ENCODE peak calls at places on chromosomes 5 and 9, in four cellular contexts. One of them, this sample, is unnamed.

GRCh38 chr5:31880460-31880859 is 241.5 kb downstream of the PDZD2 start:
- DNase-seq in WTC11: no peak
- DNase-seq in K562: no peak
- DNase-seq in HepG2: no peak
- DNase-seq in this sample: no peak

GRCh38 chr9:79592736-79593493 is 21.1 kb downstream of the TLE4 start:
- DNase-seq in WTC11: no peak
- DNase-seq in K562: no peak
- DNase-seq in HepG2: no peak
- DNase-seq in this sample: no peak

GRCh38 chr9:11821541-11821940 is 871.6 kb upstream of the TYRP1 start:
- DNase-seq in WTC11: no peak
- DNase-seq in K562: no peak
- DNase-seq in HepG2: no peak
- DNase-seq in this sample: no peak

GRCh38 chr9:38318755-38319495 is 73.6 kb upstream of the ALDH1B1 start:
- DNase-seq in WTC11: no peak
- DNase-seq in K562: no peak
- DNase-seq in HepG2: no peak
- DNase-seq in this sample: peak; percentile 10

GRCh38 chr5:139666551-139666950 is 18.4 kb downstream of the CXXC5 start:
- DNase-seq in WTC11: no peak
- DNase-seq in K562: no peak
- DNase-seq in HepG2: no peak
- DNase-seq in this sample: no peak

GRCh38 chr9:7132605-7133004 is 374.8 kb downstream of the KDM4C start:
- DNase-seq in WTC11: no peak
- DNase-seq in K562: no peak
- DNase-seq in HepG2: no peak
- DNase-seq in this sample: no peak

GRCh38 chr5:139979943-139980342 is 63.2 kb downstream of the NRG2 start:
- DNase-seq in WTC11: no peak
- DNase-seq in K562: no peak
- DNase-seq in HepG2: no peak
- DNase-seq in this sample: no peak

GRCh38 chr9:85431396-85432102 is 310.2 kb downstream of the AGTPBP1 start:
- DNase-seq in WTC11: no peak
- DNase-seq in K562: no peak
- DNase-seq in HepG2: no peak
- DNase-seq in this sample: no peak

GRCh38 chr5:140875085-140876065 is at the start of gene PCDHA12:
- DNase-seq in WTC11: no peak
- DNase-seq in K562: no peak
- DNase-seq in HepG2: no peak
- DNase-seq in this sample: peak; percentile 67

GRCh38 chr5:158429564-158429963 is 570.6 kb upstream of the CLINT1 start:
- DNase-seq in WTC11: no peak
- DNase-seq in K562: no peak
- DNase-seq in HepG2: no peak
- DNase-seq in this sample: no peak

GRCh38 chr5:177005619-177006264 is 837 bp downstream of the UIMC1 start:
- DNase-seq in WTC11: peak; percentile 67
- DNase-seq in K562: peak; percentile 76
- DNase-seq in HepG2: peak; percentile 54
- DNase-seq in this sample: peak; percentile 71

GRCh38 chr9:88092699-88093359 is 45.4 kb downstream of the SPATA31C2 start:
- DNase-seq in WTC11: no peak
- DNase-seq in K562: no peak
- DNase-seq in HepG2: no peak
- DNase-seq in this sample: no peak

GRCh38 chr5:82165740-82166530 is 112.2 kb downstream of the RPS23 start:
- DNase-seq in WTC11: peak; percentile 27
- DNase-seq in K562: peak; percentile 19
- DNase-seq in HepG2: peak; percentile 71
- DNase-seq in this sample: peak; percentile 71

GRCh38 chr9:137049544-137050449 is 3.8 kb upstream of the NPDC1 start:
- DNase-seq in WTC11: peak; percentile 84
- DNase-seq in K562: peak; percentile 73
- DNase-seq in HepG2: no peak
- DNase-seq in this sample: peak; percentile 73

GRCh38 chr5:89324990-89325389 is 442.0 kb upstream of the MEF2C start:
- DNase-seq in WTC11: no peak
- DNase-seq in K562: no peak
- DNase-seq in HepG2: no peak
- DNase-seq in this sample: no peak

GRCh38 chr5:8650197-8650596 is 781.2 kb downstream of the MTRR start:
- DNase-seq in WTC11: no peak
- DNase-seq in K562: no peak
- DNase-seq in HepG2: no peak
- DNase-seq in this sample: no peak

GRCh38 chr5:27962201-27962600 is 923.8 kb upstream of the CDH9 start:
- DNase-seq in WTC11: no peak
- DNase-seq in K562: no peak
- DNase-seq in HepG2: no peak
- DNase-seq in this sample: no peak

GRCh38 chr5:140182803-140183367 is 7.9 kb downstream of the CYSTM1 start:
- DNase-seq in WTC11: no peak
- DNase-seq in K562: no peak
- DNase-seq in HepG2: no peak
- DNase-seq in this sample: no peak

GRCh38 chr9:131018621-131019020 is 9.6 kb downstream of the LAMC3 start:
- DNase-seq in WTC11: no peak
- DNase-seq in K562: no peak
- DNase-seq in HepG2: peak; percentile 20
- DNase-seq in this sample: peak; percentile 31

GRCh38 chr5:15510816-15511215 is 10.8 kb downstream of the FBXL7 start:
- DNase-seq in WTC11: no peak
- DNase-seq in K562: no peak
- DNase-seq in HepG2: no peak
- DNase-seq in this sample: no peak

GRCh38 chr5:157309796-157310195 is 43.9 kb downstream of the CYFIP2 start:
- DNase-seq in WTC11: no peak
- DNase-seq in K562: no peak
- DNase-seq in HepG2: no peak
- DNase-seq in this sample: no peak
- TF ChIP-seq NR3C1 in WTC11: no peak
- TF ChIP-seq NR3C1 in K562: no peak
- TF ChIP-seq NR3C1 in HepG2: no peak
- TF ChIP-seq NR3C1 in this sample: no peak

GRCh38 chr5:133489632-133490031 is 122.7 kb downstream of the FSTL4 start:
- DNase-seq in WTC11: no peak
- DNase-seq in K562: no peak
- DNase-seq in HepG2: peak; percentile 13
- DNase-seq in this sample: peak; percentile 40
- TF ChIP-seq NR3C1 in WTC11: no peak
- TF ChIP-seq NR3C1 in K562: no peak
- TF ChIP-seq NR3C1 in HepG2: no peak
- TF ChIP-seq NR3C1 in this sample: no peak

DNA sequence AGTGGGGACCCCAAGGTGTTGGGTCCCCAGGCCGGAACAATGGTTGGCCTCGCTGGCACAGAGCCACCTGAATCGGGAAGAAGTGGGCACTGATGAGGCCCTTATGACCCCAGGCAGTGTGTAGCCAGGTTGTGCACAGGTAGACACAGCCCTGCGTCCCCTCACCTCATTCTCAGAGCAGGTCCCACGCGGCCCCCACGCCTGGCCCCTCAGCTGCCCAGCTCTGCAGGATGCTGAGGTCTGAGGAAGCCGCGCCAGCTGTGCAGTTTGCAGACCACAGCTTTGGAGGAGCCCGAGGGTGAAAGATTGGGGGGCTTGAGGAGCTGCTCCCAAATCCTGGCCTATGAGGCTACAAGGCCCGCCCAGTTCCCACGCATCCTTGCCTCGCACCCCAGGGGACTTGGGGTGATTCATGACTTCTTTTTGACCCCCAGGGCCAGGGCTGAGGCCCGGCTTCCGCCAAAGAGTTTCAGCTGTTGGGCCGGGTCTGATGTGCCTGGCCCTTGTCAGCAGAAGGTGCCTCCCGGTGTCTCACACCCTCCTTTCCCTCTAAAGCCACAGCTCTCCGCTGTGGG is 87.8 kb upstream of the PHYKPL start:
- DNase-seq in WTC11: no peak
- DNase-seq in K562: no peak
- DNase-seq in HepG2: no peak
- DNase-seq in this sample: no peak
- TF ChIP-seq NR3C1 in WTC11: no peak
- TF ChIP-seq NR3C1 in K562: no peak
- TF ChIP-seq NR3C1 in HepG2: no peak
- TF ChIP-seq NR3C1 in this sample: no peak

DNA sequence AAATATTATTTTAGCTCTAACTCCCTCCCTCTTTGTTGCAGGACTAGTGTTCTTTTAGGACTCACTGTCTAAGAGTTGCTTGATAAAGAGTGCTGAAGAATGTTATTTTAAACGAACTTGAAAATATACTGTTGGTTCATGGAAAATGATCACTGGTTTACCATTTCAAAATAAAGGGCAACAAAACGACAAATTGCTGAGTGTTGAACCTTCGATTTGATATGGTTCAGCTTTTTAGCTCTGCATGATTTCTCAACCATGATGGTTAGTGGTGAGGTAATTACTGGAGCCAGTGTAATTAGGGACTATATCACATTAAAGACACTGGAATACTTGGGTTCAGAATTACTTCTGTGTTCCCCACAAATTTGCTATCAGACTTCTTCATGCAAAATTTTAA is 87.9 kb upstream of the ADAMTSL1 start:
- DNase-seq in WTC11: no peak
- DNase-seq in K562: no peak
- DNase-seq in HepG2: no peak
- DNase-seq in this sample: no peak
- TF ChIP-seq NR3C1 in WTC11: no peak
- TF ChIP-seq NR3C1 in K562: no peak
- TF ChIP-seq NR3C1 in HepG2: no peak
- TF ChIP-seq NR3C1 in this sample: no peak

GRCh38 chr5:131250749-131251148 is 13.1 kb upstream of the CDC42SE2 start:
- DNase-seq in WTC11: no peak
- DNase-seq in K562: no peak
- DNase-seq in HepG2: no peak
- DNase-seq in this sample: no peak

GRCh38 chr5:131254741-131255140 is 9.1 kb upstream of the CDC42SE2 start:
- DNase-seq in WTC11: no peak
- DNase-seq in K562: no peak
- DNase-seq in HepG2: no peak
- DNase-seq in this sample: no peak

GRCh38 chr5:131256507-131256823 is 7.4 kb upstream of the CDC42SE2 start:
- DNase-seq in WTC11: no peak
- DNase-seq in K562: no peak
- DNase-seq in HepG2: no peak
- DNase-seq in this sample: no peak

GRCh38 chr5:131258733-131259132 is 5.1 kb upstream of the CDC42SE2 start:
- DNase-seq in WTC11: no peak
- DNase-seq in K562: no peak
- DNase-seq in HepG2: peak; percentile 48
- DNase-seq in this sample: no peak

GRCh38 chr5:131252824-131253171 is 11.1 kb upstream of the CDC42SE2 start:
- DNase-seq in WTC11: no peak
- DNase-seq in K562: no peak
- DNase-seq in HepG2: no peak
- DNase-seq in this sample: no peak
- TF ChIP-seq NR3C1 in WTC11: no peak
- TF ChIP-seq NR3C1 in K562: no peak
- TF ChIP-seq NR3C1 in HepG2: no peak
- TF ChIP-seq NR3C1 in this sample: no peak

GRCh38 chr5:132591140-132591539 is 34.4 kb downstream of the RAD50 start:
- DNase-seq in WTC11: no peak
- DNase-seq in K562: no peak
- DNase-seq in HepG2: no peak
- DNase-seq in this sample: peak; percentile 18
- TF ChIP-seq NR3C1 in WTC11: no peak
- TF ChIP-seq NR3C1 in K562: no peak
- TF ChIP-seq NR3C1 in HepG2: no peak
- TF ChIP-seq NR3C1 in this sample: no peak

DNA sequence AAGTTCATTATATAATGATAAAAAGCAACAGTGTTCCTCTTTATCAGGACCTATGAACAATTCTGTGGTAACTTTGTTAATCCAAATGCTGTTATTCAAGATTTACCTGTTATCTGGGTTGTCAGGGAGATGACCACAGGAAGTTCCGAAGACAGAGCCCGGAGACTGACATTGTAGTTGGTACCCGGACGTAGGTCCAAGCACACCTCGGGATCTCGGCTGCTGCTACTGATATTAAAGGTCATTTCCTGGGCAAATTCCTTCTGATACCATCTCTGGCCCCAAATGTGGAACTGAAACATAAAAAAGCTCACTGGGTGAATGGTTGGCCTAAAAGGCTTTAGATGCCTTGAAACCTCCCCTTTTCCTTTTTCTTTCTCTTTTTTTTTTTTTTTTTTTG is 96.7 kb downstream of the SUSD1 start:
- DNase-seq in WTC11: no peak
- DNase-seq in K562: no peak
- DNase-seq in HepG2: no peak
- DNase-seq in this sample: no peak
- TF ChIP-seq NR3C1 in WTC11: no peak
- TF ChIP-seq NR3C1 in K562: no peak
- TF ChIP-seq NR3C1 in HepG2: no peak
- TF ChIP-seq NR3C1 in this sample: no peak

GRCh38 chr5:112136773-112137172 is 282.3 kb downstream of the EPB41L4A start:
- DNase-seq in WTC11: no peak
- DNase-seq in K562: no peak
- DNase-seq in HepG2: no peak
- DNase-seq in this sample: no peak
- TF ChIP-seq NR3C1 in WTC11: no peak
- TF ChIP-seq NR3C1 in K562: no peak
- TF ChIP-seq NR3C1 in HepG2: no peak
- TF ChIP-seq NR3C1 in this sample: no peak

This sample was measured in A549.